ENCODE peak calls at places on chromosomes 7 and 10, in six cellular contexts. One of them, this sample, is unnamed.
A peak's percentile ranks its signal among the peaks of the same experiment; 100 is the strongest.

GRCh38 chr10:15344876-15345285 is 26.2 kb downstream of the FAM171A1 start:
- DNase-seq in esophagus squamous epithelium: no peak
- DNase-seq in cardiac muscle cell: no peak
- DNase-seq in Peyer's patch: no peak
- DNase-seq in body of pancreas: peak; percentile 29
- DNase-seq in iPS DF 6.9: no peak
- DNase-seq in this sample: no peak

GRCh38 chr10:474406-474805 is 215.1 kb downstream of the DIP2C start:
- DNase-seq in iPS DF 6.9: no peak
- DNase-seq in cardiac muscle cell: no peak
- DNase-seq in body of pancreas: no peak
- DNase-seq in esophagus squamous epithelium: no peak
- DNase-seq in Peyer's patch: no peak
- DNase-seq in this sample: no peak

GRCh38 chr10:68655620-68656126 is 65.4 kb upstream of the CCAR1 start:
- DNase-seq in esophagus squamous epithelium: no peak
- DNase-seq in iPS DF 6.9: no peak
- DNase-seq in cardiac muscle cell: no peak
- DNase-seq in body of pancreas: no peak
- DNase-seq in Peyer's patch: no peak
- DNase-seq in this sample: no peak

GRCh38 chr10:131943021-131943814 is 38.5 kb downstream of the BNIP3 start:
- DNase-seq in esophagus squamous epithelium: no peak
- DNase-seq in body of pancreas: peak; percentile 80
- DNase-seq in iPS DF 6.9: peak; percentile 50
- DNase-seq in Peyer's patch: peak; percentile 48
- DNase-seq in cardiac muscle cell: peak; percentile 62
- DNase-seq in this sample: peak; percentile 23

GRCh38 chr10:121935702-121936101 is 7.9 kb upstream of the ATE1 start:
- DNase-seq in body of pancreas: peak; percentile 48
- DNase-seq in Peyer's patch: peak; percentile 85
- DNase-seq in iPS DF 6.9: no peak
- DNase-seq in cardiac muscle cell: no peak
- DNase-seq in esophagus squamous epithelium: no peak
- DNase-seq in this sample: peak; percentile 64

GRCh38 chr7:5549096-5549896 is 125.7 kb upstream of the TNRC18 start:
- DNase-seq in Peyer's patch: peak; percentile 88
- DNase-seq in esophagus squamous epithelium: no peak
- DNase-seq in body of pancreas: no peak
- DNase-seq in iPS DF 6.9: no peak
- DNase-seq in cardiac muscle cell: no peak
- DNase-seq in this sample: peak; percentile 79

GRCh38 chr7:16914771-16915170 is 33.0 kb upstream of the AGR3 start:
- DNase-seq in Peyer's patch: no peak
- DNase-seq in esophagus squamous epithelium: no peak
- DNase-seq in cardiac muscle cell: peak; percentile 35
- DNase-seq in body of pancreas: no peak
- DNase-seq in iPS DF 6.9: no peak
- DNase-seq in this sample: no peak

GRCh38 chr7:30930621-30931020 is 19.0 kb downstream of the AQP1 start:
- DNase-seq in body of pancreas: peak; percentile 19
- DNase-seq in esophagus squamous epithelium: no peak
- DNase-seq in Peyer's patch: no peak
- DNase-seq in cardiac muscle cell: peak; percentile 92
- DNase-seq in iPS DF 6.9: no peak
- DNase-seq in this sample: peak; percentile 77

GRCh38 chr7:111650456-111650999 is 88.2 kb upstream of the IMMP2L start:
- DNase-seq in body of pancreas: no peak
- DNase-seq in iPS DF 6.9: no peak
- DNase-seq in cardiac muscle cell: no peak
- DNase-seq in esophagus squamous epithelium: no peak
- DNase-seq in Peyer's patch: no peak
- DNase-seq in this sample: peak; percentile 69

GRCh38 chr10:110393866-110394265 is 89.1 kb upstream of the SMNDC1 start:
- DNase-seq in Peyer's patch: peak; percentile 44
- DNase-seq in iPS DF 6.9: no peak
- DNase-seq in cardiac muscle cell: no peak
- DNase-seq in body of pancreas: no peak
- DNase-seq in esophagus squamous epithelium: no peak
- DNase-seq in this sample: no peak

GRCh38 chr10:117163061-117163953 is 25.2 kb upstream of the VAX1 start:
- DNase-seq in Peyer's patch: no peak
- DNase-seq in esophagus squamous epithelium: no peak
- DNase-seq in cardiac muscle cell: peak; percentile 51
- DNase-seq in iPS DF 6.9: no peak
- DNase-seq in body of pancreas: no peak
- DNase-seq in this sample: no peak

GRCh38 chr7:70782729-70783290 is 349.1 kb upstream of the GALNT17 start:
- DNase-seq in Peyer's patch: no peak
- DNase-seq in esophagus squamous epithelium: no peak
- DNase-seq in cardiac muscle cell: no peak
- DNase-seq in body of pancreas: no peak
- DNase-seq in iPS DF 6.9: no peak
- DNase-seq in this sample: no peak

GRCh38 chr10:118596426-118597124 is 1.1 kb upstream of the PRLHR start:
- DNase-seq in body of pancreas: no peak
- DNase-seq in esophagus squamous epithelium: no peak
- DNase-seq in iPS DF 6.9: no peak
- DNase-seq in Peyer's patch: no peak
- DNase-seq in cardiac muscle cell: no peak
- DNase-seq in this sample: peak; percentile 27

GRCh38 chr10:127243490-127244272 is 47.3 kb upstream of the INSYN2A start:
- DNase-seq in iPS DF 6.9: peak; percentile 29
- DNase-seq in Peyer's patch: peak; percentile 56
- DNase-seq in body of pancreas: peak; percentile 45
- DNase-seq in esophagus squamous epithelium: no peak
- DNase-seq in cardiac muscle cell: peak; percentile 64
- DNase-seq in this sample: peak; percentile 41

GRCh38 chr10:11165591-11166543 is 148.2 kb downstream of the CELF2 start:
- DNase-seq in body of pancreas: peak; percentile 40
- DNase-seq in Peyer's patch: peak; percentile 66
- DNase-seq in cardiac muscle cell: peak; percentile 72
- DNase-seq in esophagus squamous epithelium: no peak
- DNase-seq in iPS DF 6.9: no peak
- DNase-seq in this sample: no peak

GRCh38 chr7:29811597-29811996 is 5.3 kb downstream of the WIPF3 start:
- DNase-seq in Peyer's patch: no peak
- DNase-seq in body of pancreas: no peak
- DNase-seq in iPS DF 6.9: no peak
- DNase-seq in cardiac muscle cell: no peak
- DNase-seq in esophagus squamous epithelium: no peak
- DNase-seq in this sample: no peak

GRCh38 chr7:100400656-100401055 is 27.4 kb downstream of the PILRA start:
- DNase-seq in iPS DF 6.9: no peak
- DNase-seq in body of pancreas: no peak
- DNase-seq in cardiac muscle cell: peak; percentile 52
- DNase-seq in Peyer's patch: no peak
- DNase-seq in esophagus squamous epithelium: no peak
- DNase-seq in this sample: peak; percentile 50

GRCh38 chr10:79111427-79111826 is 42.7 kb downstream of the ZMIZ1 start:
- DNase-seq in Peyer's patch: no peak
- DNase-seq in body of pancreas: peak; percentile 78
- DNase-seq in iPS DF 6.9: no peak
- DNase-seq in cardiac muscle cell: no peak
- DNase-seq in esophagus squamous epithelium: no peak
- DNase-seq in this sample: no peak

GRCh38 chr7:112669306-112669705 is 120.9 kb downstream of the TMEM168 start:
- DNase-seq in cardiac muscle cell: no peak
- DNase-seq in Peyer's patch: no peak
- DNase-seq in iPS DF 6.9: no peak
- DNase-seq in body of pancreas: no peak
- DNase-seq in esophagus squamous epithelium: no peak
- DNase-seq in this sample: no peak

GRCh38 chr10:72638586-72639440 is 12.9 kb upstream of the MICU1 start:
- DNase-seq in iPS DF 6.9: no peak
- DNase-seq in cardiac muscle cell: no peak
- DNase-seq in body of pancreas: peak; percentile 23
- DNase-seq in esophagus squamous epithelium: no peak
- DNase-seq in Peyer's patch: no peak
- DNase-seq in this sample: no peak

GRCh38 chr7:148556892-148557291 is 33.7 kb upstream of the C7orf33 start:
- DNase-seq in body of pancreas: no peak
- DNase-seq in esophagus squamous epithelium: no peak
- DNase-seq in iPS DF 6.9: no peak
- DNase-seq in Peyer's patch: no peak
- DNase-seq in cardiac muscle cell: no peak
- DNase-seq in this sample: no peak

GRCh38 chr7:158993591-158993990 is 137.2 kb downstream of the DYNC2I1 start:
- DNase-seq in Peyer's patch: no peak
- DNase-seq in esophagus squamous epithelium: no peak
- DNase-seq in iPS DF 6.9: no peak
- DNase-seq in body of pancreas: no peak
- DNase-seq in cardiac muscle cell: no peak
- DNase-seq in this sample: no peak

GRCh38 chr7:84647797-84648762 is 453.5 kb upstream of the SEMA3A start:
- DNase-seq in esophagus squamous epithelium: no peak
- DNase-seq in cardiac muscle cell: no peak
- DNase-seq in Peyer's patch: no peak
- DNase-seq in body of pancreas: no peak
- DNase-seq in iPS DF 6.9: no peak
- DNase-seq in this sample: no peak

GRCh38 chr10:70584366-70584765 is 18.2 kb downstream of the PRF1 start:
- DNase-seq in body of pancreas: no peak
- DNase-seq in iPS DF 6.9: no peak
- DNase-seq in esophagus squamous epithelium: no peak
- DNase-seq in Peyer's patch: no peak
- DNase-seq in cardiac muscle cell: no peak
- DNase-seq in this sample: no peak

GRCh38 chr7:143979359-143979758 is 20.8 kb upstream of the OR6B1 start:
- DNase-seq in esophagus squamous epithelium: no peak
- DNase-seq in body of pancreas: no peak
- DNase-seq in Peyer's patch: no peak
- DNase-seq in iPS DF 6.9: no peak
- DNase-seq in cardiac muscle cell: no peak
- DNase-seq in this sample: no peak

GRCh38 chr7:123622660-123623386 is 21.2 kb downstream of the ASB15 start:
- DNase-seq in Peyer's patch: no peak
- DNase-seq in cardiac muscle cell: peak; percentile 26
- DNase-seq in esophagus squamous epithelium: no peak
- DNase-seq in body of pancreas: no peak
- DNase-seq in iPS DF 6.9: no peak
- DNase-seq in this sample: no peak

DNA sequence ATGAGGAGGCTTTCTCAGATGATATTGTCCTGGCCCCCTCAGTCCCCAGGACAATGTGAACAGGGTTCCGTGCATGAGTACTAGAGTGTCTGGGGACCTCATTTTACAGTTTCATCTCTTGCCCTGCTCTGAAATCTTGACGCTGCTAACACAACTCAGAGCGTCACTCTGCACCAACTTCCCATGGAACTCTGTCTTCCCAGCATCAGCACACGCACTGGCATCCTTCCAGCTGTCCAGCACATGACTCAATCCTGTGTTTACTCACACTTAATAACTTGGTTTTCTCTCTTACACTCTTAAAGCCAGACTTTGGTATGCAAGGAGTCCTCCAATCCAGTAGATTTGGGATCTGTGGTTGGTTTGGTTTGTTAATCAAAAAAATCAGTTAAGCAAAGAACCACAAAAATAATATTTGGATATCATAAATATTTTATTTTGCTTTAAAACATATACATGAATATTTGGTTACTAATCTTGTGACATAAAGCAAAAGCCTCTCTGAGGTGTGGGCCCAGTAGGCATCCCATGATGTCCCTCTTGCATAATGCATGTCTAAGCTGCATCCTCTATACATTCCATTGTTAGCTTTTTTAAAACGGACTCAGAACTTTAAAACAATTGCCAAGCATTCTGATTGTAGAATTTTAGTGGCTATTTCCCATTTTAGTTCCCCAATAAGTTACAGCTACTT is 131.0 kb downstream of the CXCL12 start:
- DNase-seq in Peyer's patch: no peak
- DNase-seq in cardiac muscle cell: no peak
- DNase-seq in esophagus squamous epithelium: no peak
- DNase-seq in body of pancreas: peak; percentile 81
- DNase-seq in iPS DF 6.9: no peak
- DNase-seq in this sample: peak; percentile 39
- H3K4me1 ChIP-seq in Peyer's patch: no peaks in the 10 kb centered on the region
- H3K4me1 ChIP-seq in cardiac muscle cell: peaks cover 7% of the 10 kb centered on the region
- H3K4me1 ChIP-seq in esophagus squamous epithelium: peaks cover 14% of the 10 kb centered on the region
- H3K4me1 ChIP-seq in body of pancreas: peaks cover 13% of the 10 kb centered on the region
- H3K4me1 ChIP-seq in iPS DF 6.9: peaks cover 2% of the 10 kb centered on the region
- H3K4me1 ChIP-seq in this sample: no peaks in the 10 kb centered on the region

GRCh38 chr10:64465653-64466052 is 944.5 kb downstream of the REEP3 start:
- DNase-seq in body of pancreas: no peak
- DNase-seq in Peyer's patch: no peak
- DNase-seq in iPS DF 6.9: no peak
- DNase-seq in esophagus squamous epithelium: no peak
- DNase-seq in cardiac muscle cell: no peak
- DNase-seq in this sample: no peak
- H3K4me1 ChIP-seq in body of pancreas: no peaks in the 10 kb centered on the region
- H3K4me1 ChIP-seq in Peyer's patch: no peaks in the 10 kb centered on the region
- H3K4me1 ChIP-seq in iPS DF 6.9: no peaks in the 10 kb centered on the region
- H3K4me1 ChIP-seq in esophagus squamous epithelium: no peaks in the 10 kb centered on the region
- H3K4me1 ChIP-seq in cardiac muscle cell: no peaks in the 10 kb centered on the region
- H3K4me1 ChIP-seq in this sample: no peaks in the 10 kb centered on the region

GRCh38 chr10:44983066-44983894 is 4.7 kb upstream of the DEPP1 start:
- DNase-seq in body of pancreas: no peak
- DNase-seq in cardiac muscle cell: no peak
- DNase-seq in Peyer's patch: no peak
- DNase-seq in iPS DF 6.9: no peak
- DNase-seq in esophagus squamous epithelium: no peak
- DNase-seq in this sample: no peak
- H3K4me1 ChIP-seq in body of pancreas: peaks cover 72% of the 10 kb centered on the region
- H3K4me1 ChIP-seq in cardiac muscle cell: peaks cover 48% of the 10 kb centered on the region
- H3K4me1 ChIP-seq in Peyer's patch: no peaks in the 10 kb centered on the region
- H3K4me1 ChIP-seq in iPS DF 6.9: peaks cover 11% of the 10 kb centered on the region
- H3K4me1 ChIP-seq in esophagus squamous epithelium: peaks cover 90% of the 10 kb centered on the region
- H3K4me1 ChIP-seq in this sample: peaks cover 11% of the 10 kb centered on the region

DNA sequence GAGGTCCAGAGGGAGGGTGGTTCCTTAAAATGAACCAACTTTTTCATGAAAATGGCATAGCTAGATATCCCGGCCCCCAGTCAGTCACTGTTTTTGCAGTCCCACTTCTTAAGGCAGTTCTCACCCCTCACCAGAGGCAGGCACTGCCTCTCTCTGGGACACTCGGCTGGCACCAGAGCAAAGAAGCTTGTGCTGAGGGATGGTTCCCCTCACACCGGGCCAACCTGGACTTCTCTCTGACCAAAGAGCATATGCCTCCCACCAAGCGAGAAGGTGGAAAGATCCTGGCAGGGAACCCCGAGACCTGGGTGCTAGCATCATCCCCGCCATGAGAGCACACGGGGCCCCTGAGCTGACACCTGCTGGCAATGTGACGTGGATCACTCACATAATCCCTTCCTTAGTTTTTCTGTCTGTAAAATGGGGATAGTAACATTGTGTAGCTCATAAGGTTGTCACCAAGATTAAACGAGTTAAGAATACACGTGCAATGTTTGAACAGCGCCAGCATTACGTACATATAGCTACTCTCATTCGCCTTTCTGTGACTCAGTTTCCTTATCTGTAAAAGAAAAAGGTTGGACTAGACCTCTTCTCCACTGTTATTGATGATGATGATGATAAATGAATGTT is 88.5 kb downstream of the PARP12 start:
- DNase-seq in Peyer's patch: no peak
- DNase-seq in esophagus squamous epithelium: no peak
- DNase-seq in iPS DF 6.9: no peak
- DNase-seq in body of pancreas: no peak
- DNase-seq in cardiac muscle cell: no peak
- DNase-seq in this sample: no peak
- H3K4me1 ChIP-seq in Peyer's patch: no peaks in the 10 kb centered on the region
- H3K4me1 ChIP-seq in esophagus squamous epithelium: no peaks in the 10 kb centered on the region
- H3K4me1 ChIP-seq in iPS DF 6.9: peaks cover 13% of the 10 kb centered on the region
- H3K4me1 ChIP-seq in body of pancreas: no peaks in the 10 kb centered on the region
- H3K4me1 ChIP-seq in cardiac muscle cell: no peaks in the 10 kb centered on the region
- H3K4me1 ChIP-seq in this sample: peaks cover 4% of the 10 kb centered on the region